ENCODE peak calls at places on chromosomes 5 and 9, in nine cellular contexts. One of them, this sample, is unnamed.

GRCh38 chr5:42770003-42770402 is 13.4 kb downstream of the CCDC152 start:
- DNase-seq in EL: no peak
- DNase-seq in OCI-M1: no peak
- DNase-seq in cardiac muscle cell: no peak
- DNase-seq in GM13976: no peak
- DNase-seq in nucleus accumbens: no peak
- DNase-seq in choroid plexus epithelial cell: no peak
- DNase-seq in activated CD4-positive, CD25-positive, alpha-beta regulatory T cell treated with anti-CD3 and anti-CD28 coated beads, Interleukin-2, amount 50 U/mL, for 16 hours: no peak
- DNase-seq in stimulated activated CD4-positive, alpha-beta T cell treated with anti-CD3 and anti-CD28 coated beads, Interleukin-12 subunit alpha, Interleukin-12 subunit beta, amount 100 ng/mL, for 4 hours: no peak
- DNase-seq in this sample: no peak

GRCh38 chr5:68215208-68215887 is at the start of gene PIK3R1:
- DNase-seq in stimulated activated CD4-positive, alpha-beta T cell treated with anti-CD3 and anti-CD28 coated beads, Interleukin-12 subunit alpha, Interleukin-12 subunit beta, amount 100 ng/mL, for 4 hours: peak
- DNase-seq in EL: peak
- DNase-seq in OCI-M1: peak
- DNase-seq in cardiac muscle cell: peak
- DNase-seq in nucleus accumbens: peak
- DNase-seq in activated CD4-positive, CD25-positive, alpha-beta regulatory T cell treated with anti-CD3 and anti-CD28 coated beads, Interleukin-2, amount 50 U/mL, for 16 hours: peak
- DNase-seq in choroid plexus epithelial cell: peak
- DNase-seq in GM13976: peak
- DNase-seq in this sample: peak

GRCh38 chr5:174849426-174849825 is 125.0 kb downstream of the MSX2 start:
- DNase-seq in cardiac muscle cell: no peak
- DNase-seq in choroid plexus epithelial cell: no peak
- DNase-seq in OCI-M1: no peak
- DNase-seq in GM13976: no peak
- DNase-seq in EL: no peak
- DNase-seq in activated CD4-positive, CD25-positive, alpha-beta regulatory T cell treated with anti-CD3 and anti-CD28 coated beads, Interleukin-2, amount 50 U/mL, for 16 hours: no peak
- DNase-seq in stimulated activated CD4-positive, alpha-beta T cell treated with anti-CD3 and anti-CD28 coated beads, Interleukin-12 subunit alpha, Interleukin-12 subunit beta, amount 100 ng/mL, for 4 hours: no peak
- DNase-seq in nucleus accumbens: no peak
- DNase-seq in this sample: no peak

GRCh38 chr9:115883467-115884329 is 269.9 kb upstream of the PAPPA start:
- DNase-seq in GM13976: no peak
- DNase-seq in nucleus accumbens: no peak
- DNase-seq in stimulated activated CD4-positive, alpha-beta T cell treated with anti-CD3 and anti-CD28 coated beads, Interleukin-12 subunit alpha, Interleukin-12 subunit beta, amount 100 ng/mL, for 4 hours: no peak
- DNase-seq in cardiac muscle cell: peak
- DNase-seq in EL: peak
- DNase-seq in activated CD4-positive, CD25-positive, alpha-beta regulatory T cell treated with anti-CD3 and anti-CD28 coated beads, Interleukin-2, amount 50 U/mL, for 16 hours: no peak
- DNase-seq in choroid plexus epithelial cell: peak
- DNase-seq in OCI-M1: peak
- DNase-seq in this sample: peak

GRCh38 chr9:126708178-126708577 is 94.5 kb downstream of the LMX1B start:
- DNase-seq in nucleus accumbens: no peak
- DNase-seq in OCI-M1: no peak
- DNase-seq in GM13976: no peak
- DNase-seq in activated CD4-positive, CD25-positive, alpha-beta regulatory T cell treated with anti-CD3 and anti-CD28 coated beads, Interleukin-2, amount 50 U/mL, for 16 hours: no peak
- DNase-seq in stimulated activated CD4-positive, alpha-beta T cell treated with anti-CD3 and anti-CD28 coated beads, Interleukin-12 subunit alpha, Interleukin-12 subunit beta, amount 100 ng/mL, for 4 hours: no peak
- DNase-seq in cardiac muscle cell: no peak
- DNase-seq in EL: no peak
- DNase-seq in choroid plexus epithelial cell: no peak
- DNase-seq in this sample: no peak

GRCh38 chr9:115204827-115205506 is 87.0 kb upstream of the TNC start:
- DNase-seq in GM13976: peak
- DNase-seq in nucleus accumbens: no peak
- DNase-seq in cardiac muscle cell: peak
- DNase-seq in stimulated activated CD4-positive, alpha-beta T cell treated with anti-CD3 and anti-CD28 coated beads, Interleukin-12 subunit alpha, Interleukin-12 subunit beta, amount 100 ng/mL, for 4 hours: no peak
- DNase-seq in EL: peak
- DNase-seq in activated CD4-positive, CD25-positive, alpha-beta regulatory T cell treated with anti-CD3 and anti-CD28 coated beads, Interleukin-2, amount 50 U/mL, for 16 hours: no peak
- DNase-seq in OCI-M1: peak
- DNase-seq in choroid plexus epithelial cell: peak
- DNase-seq in this sample: peak

GRCh38 chr5:137376127-137376526 is 123.0 kb downstream of the SPOCK1 start:
- DNase-seq in stimulated activated CD4-positive, alpha-beta T cell treated with anti-CD3 and anti-CD28 coated beads, Interleukin-12 subunit alpha, Interleukin-12 subunit beta, amount 100 ng/mL, for 4 hours: no peak
- DNase-seq in activated CD4-positive, CD25-positive, alpha-beta regulatory T cell treated with anti-CD3 and anti-CD28 coated beads, Interleukin-2, amount 50 U/mL, for 16 hours: no peak
- DNase-seq in OCI-M1: no peak
- DNase-seq in nucleus accumbens: no peak
- DNase-seq in GM13976: no peak
- DNase-seq in cardiac muscle cell: no peak
- DNase-seq in EL: no peak
- DNase-seq in choroid plexus epithelial cell: no peak
- DNase-seq in this sample: no peak

GRCh38 chr5:162806195-162806594 is 631.2 kb upstream of the CCNG1 start:
- DNase-seq in EL: no peak
- DNase-seq in nucleus accumbens: no peak
- DNase-seq in activated CD4-positive, CD25-positive, alpha-beta regulatory T cell treated with anti-CD3 and anti-CD28 coated beads, Interleukin-2, amount 50 U/mL, for 16 hours: no peak
- DNase-seq in stimulated activated CD4-positive, alpha-beta T cell treated with anti-CD3 and anti-CD28 coated beads, Interleukin-12 subunit alpha, Interleukin-12 subunit beta, amount 100 ng/mL, for 4 hours: no peak
- DNase-seq in OCI-M1: no peak
- DNase-seq in GM13976: no peak
- DNase-seq in cardiac muscle cell: no peak
- DNase-seq in choroid plexus epithelial cell: no peak
- DNase-seq in this sample: no peak

GRCh38 chr5:84370176-84370575 is 14.5 kb downstream of the EDIL3 start:
- DNase-seq in activated CD4-positive, CD25-positive, alpha-beta regulatory T cell treated with anti-CD3 and anti-CD28 coated beads, Interleukin-2, amount 50 U/mL, for 16 hours: no peak
- DNase-seq in EL: no peak
- DNase-seq in OCI-M1: peak
- DNase-seq in choroid plexus epithelial cell: no peak
- DNase-seq in cardiac muscle cell: no peak
- DNase-seq in nucleus accumbens: no peak
- DNase-seq in GM13976: no peak
- DNase-seq in stimulated activated CD4-positive, alpha-beta T cell treated with anti-CD3 and anti-CD28 coated beads, Interleukin-12 subunit alpha, Interleukin-12 subunit beta, amount 100 ng/mL, for 4 hours: no peak
- DNase-seq in this sample: no peak

GRCh38 chr9:133946840-133947486 is 45.2 kb downstream of the VAV2 start:
- DNase-seq in EL: no peak
- DNase-seq in nucleus accumbens: no peak
- DNase-seq in stimulated activated CD4-positive, alpha-beta T cell treated with anti-CD3 and anti-CD28 coated beads, Interleukin-12 subunit alpha, Interleukin-12 subunit beta, amount 100 ng/mL, for 4 hours: no peak
- DNase-seq in GM13976: no peak
- DNase-seq in choroid plexus epithelial cell: no peak
- DNase-seq in activated CD4-positive, CD25-positive, alpha-beta regulatory T cell treated with anti-CD3 and anti-CD28 coated beads, Interleukin-2, amount 50 U/mL, for 16 hours: no peak
- DNase-seq in cardiac muscle cell: no peak
- DNase-seq in OCI-M1: no peak
- DNase-seq in this sample: no peak

GRCh38 chr5:72129730-72130129 is 22.5 kb downstream of the MAP1B start:
- DNase-seq in activated CD4-positive, CD25-positive, alpha-beta regulatory T cell treated with anti-CD3 and anti-CD28 coated beads, Interleukin-2, amount 50 U/mL, for 16 hours: no peak
- DNase-seq in GM13976: no peak
- DNase-seq in OCI-M1: no peak
- DNase-seq in nucleus accumbens: no peak
- DNase-seq in choroid plexus epithelial cell: peak
- DNase-seq in cardiac muscle cell: no peak
- DNase-seq in EL: peak
- DNase-seq in stimulated activated CD4-positive, alpha-beta T cell treated with anti-CD3 and anti-CD28 coated beads, Interleukin-12 subunit alpha, Interleukin-12 subunit beta, amount 100 ng/mL, for 4 hours: no peak
- DNase-seq in this sample: peak

GRCh38 chr5:159660401-159660800 is 255.9 kb upstream of the ADRA1B start:
- DNase-seq in EL: peak
- DNase-seq in nucleus accumbens: no peak
- DNase-seq in OCI-M1: peak
- DNase-seq in stimulated activated CD4-positive, alpha-beta T cell treated with anti-CD3 and anti-CD28 coated beads, Interleukin-12 subunit alpha, Interleukin-12 subunit beta, amount 100 ng/mL, for 4 hours: no peak
- DNase-seq in GM13976: no peak
- DNase-seq in choroid plexus epithelial cell: peak
- DNase-seq in cardiac muscle cell: no peak
- DNase-seq in activated CD4-positive, CD25-positive, alpha-beta regulatory T cell treated with anti-CD3 and anti-CD28 coated beads, Interleukin-2, amount 50 U/mL, for 16 hours: no peak
- DNase-seq in this sample: no peak

GRCh38 chr9:131575946-131576853 is 30.9 kb downstream of the PRRT1B start:
- DNase-seq in stimulated activated CD4-positive, alpha-beta T cell treated with anti-CD3 and anti-CD28 coated beads, Interleukin-12 subunit alpha, Interleukin-12 subunit beta, amount 100 ng/mL, for 4 hours: no peak
- DNase-seq in cardiac muscle cell: no peak
- DNase-seq in choroid plexus epithelial cell: no peak
- DNase-seq in EL: no peak
- DNase-seq in OCI-M1: no peak
- DNase-seq in activated CD4-positive, CD25-positive, alpha-beta regulatory T cell treated with anti-CD3 and anti-CD28 coated beads, Interleukin-2, amount 50 U/mL, for 16 hours: no peak
- DNase-seq in GM13976: no peak
- DNase-seq in nucleus accumbens: no peak
- DNase-seq in this sample: no peak

GRCh38 chr9:75990181-75990580 is 99.7 kb downstream of the PCSK5 start:
- DNase-seq in stimulated activated CD4-positive, alpha-beta T cell treated with anti-CD3 and anti-CD28 coated beads, Interleukin-12 subunit alpha, Interleukin-12 subunit beta, amount 100 ng/mL, for 4 hours: no peak
- DNase-seq in OCI-M1: no peak
- DNase-seq in nucleus accumbens: no peak
- DNase-seq in choroid plexus epithelial cell: no peak
- DNase-seq in cardiac muscle cell: no peak
- DNase-seq in activated CD4-positive, CD25-positive, alpha-beta regulatory T cell treated with anti-CD3 and anti-CD28 coated beads, Interleukin-2, amount 50 U/mL, for 16 hours: no peak
- DNase-seq in GM13976: no peak
- DNase-seq in EL: no peak
- DNase-seq in this sample: no peak

GRCh38 chr9:73151653-73152382 is at the start of gene ANXA1:
- DNase-seq in stimulated activated CD4-positive, alpha-beta T cell treated with anti-CD3 and anti-CD28 coated beads, Interleukin-12 subunit alpha, Interleukin-12 subunit beta, amount 100 ng/mL, for 4 hours: no peak
- DNase-seq in GM13976: no peak
- DNase-seq in cardiac muscle cell: peak
- DNase-seq in EL: peak
- DNase-seq in choroid plexus epithelial cell: peak
- DNase-seq in activated CD4-positive, CD25-positive, alpha-beta regulatory T cell treated with anti-CD3 and anti-CD28 coated beads, Interleukin-2, amount 50 U/mL, for 16 hours: no peak
- DNase-seq in OCI-M1: peak
- DNase-seq in nucleus accumbens: no peak
- DNase-seq in this sample: peak

GRCh38 chr5:57785946-57786345 is 303.3 kb upstream of the ACTBL2 start:
- DNase-seq in activated CD4-positive, CD25-positive, alpha-beta regulatory T cell treated with anti-CD3 and anti-CD28 coated beads, Interleukin-2, amount 50 U/mL, for 16 hours: no peak
- DNase-seq in choroid plexus epithelial cell: no peak
- DNase-seq in OCI-M1: no peak
- DNase-seq in stimulated activated CD4-positive, alpha-beta T cell treated with anti-CD3 and anti-CD28 coated beads, Interleukin-12 subunit alpha, Interleukin-12 subunit beta, amount 100 ng/mL, for 4 hours: no peak
- DNase-seq in cardiac muscle cell: no peak
- DNase-seq in GM13976: no peak
- DNase-seq in EL: no peak
- DNase-seq in nucleus accumbens: no peak
- DNase-seq in this sample: no peak

GRCh38 chr5:150109921-150110320 is 23.6 kb upstream of the CSF1R start:
- DNase-seq in stimulated activated CD4-positive, alpha-beta T cell treated with anti-CD3 and anti-CD28 coated beads, Interleukin-12 subunit alpha, Interleukin-12 subunit beta, amount 100 ng/mL, for 4 hours: no peak
- DNase-seq in cardiac muscle cell: no peak
- DNase-seq in OCI-M1: no peak
- DNase-seq in choroid plexus epithelial cell: no peak
- DNase-seq in GM13976: no peak
- DNase-seq in activated CD4-positive, CD25-positive, alpha-beta regulatory T cell treated with anti-CD3 and anti-CD28 coated beads, Interleukin-2, amount 50 U/mL, for 16 hours: no peak
- DNase-seq in nucleus accumbens: no peak
- DNase-seq in EL: no peak
- DNase-seq in this sample: no peak

GRCh38 chr5:65952259-65952658 is 25.9 kb downstream of the ERBIN start:
- DNase-seq in cardiac muscle cell: no peak
- DNase-seq in stimulated activated CD4-positive, alpha-beta T cell treated with anti-CD3 and anti-CD28 coated beads, Interleukin-12 subunit alpha, Interleukin-12 subunit beta, amount 100 ng/mL, for 4 hours: no peak
- DNase-seq in choroid plexus epithelial cell: no peak
- DNase-seq in EL: no peak
- DNase-seq in activated CD4-positive, CD25-positive, alpha-beta regulatory T cell treated with anti-CD3 and anti-CD28 coated beads, Interleukin-2, amount 50 U/mL, for 16 hours: no peak
- DNase-seq in OCI-M1: no peak
- DNase-seq in nucleus accumbens: no peak
- DNase-seq in GM13976: no peak
- DNase-seq in this sample: no peak

GRCh38 chr5:141815051-141815795 is 63.0 kb downstream of the PCDH1 start:
- DNase-seq in nucleus accumbens: no peak
- DNase-seq in EL: no peak
- DNase-seq in GM13976: no peak
- DNase-seq in stimulated activated CD4-positive, alpha-beta T cell treated with anti-CD3 and anti-CD28 coated beads, Interleukin-12 subunit alpha, Interleukin-12 subunit beta, amount 100 ng/mL, for 4 hours: no peak
- DNase-seq in choroid plexus epithelial cell: no peak
- DNase-seq in OCI-M1: no peak
- DNase-seq in activated CD4-positive, CD25-positive, alpha-beta regulatory T cell treated with anti-CD3 and anti-CD28 coated beads, Interleukin-2, amount 50 U/mL, for 16 hours: no peak
- DNase-seq in cardiac muscle cell: no peak
- DNase-seq in this sample: no peak

GRCh38 chr5:180684623-180685161 is 35.3 kb upstream of the FLT4 start:
- DNase-seq in OCI-M1: no peak
- DNase-seq in EL: no peak
- DNase-seq in activated CD4-positive, CD25-positive, alpha-beta regulatory T cell treated with anti-CD3 and anti-CD28 coated beads, Interleukin-2, amount 50 U/mL, for 16 hours: no peak
- DNase-seq in choroid plexus epithelial cell: no peak
- DNase-seq in stimulated activated CD4-positive, alpha-beta T cell treated with anti-CD3 and anti-CD28 coated beads, Interleukin-12 subunit alpha, Interleukin-12 subunit beta, amount 100 ng/mL, for 4 hours: no peak
- DNase-seq in cardiac muscle cell: no peak
- DNase-seq in nucleus accumbens: no peak
- DNase-seq in GM13976: no peak
- DNase-seq in this sample: no peak

GRCh38 chr5:16588434-16589214 is 28.2 kb downstream of the RETREG1 start:
- DNase-seq in activated CD4-positive, CD25-positive, alpha-beta regulatory T cell treated with anti-CD3 and anti-CD28 coated beads, Interleukin-2, amount 50 U/mL, for 16 hours: no peak
- DNase-seq in GM13976: no peak
- DNase-seq in OCI-M1: no peak
- DNase-seq in stimulated activated CD4-positive, alpha-beta T cell treated with anti-CD3 and anti-CD28 coated beads, Interleukin-12 subunit alpha, Interleukin-12 subunit beta, amount 100 ng/mL, for 4 hours: no peak
- DNase-seq in cardiac muscle cell: no peak
- DNase-seq in choroid plexus epithelial cell: no peak
- DNase-seq in EL: no peak
- DNase-seq in nucleus accumbens: no peak
- DNase-seq in this sample: no peak

This sample was measured in fibroblast of the aortic adventitia.